ENCODE peak calls at places on chromosomes 7 and 10, in eight cellular contexts. One of them, this sample, is unnamed.

GRCh38 chr7:14687777-14688176 is 214.8 kb downstream of the DGKB start:
- ATAC-seq in aorta: no peak
- ATAC-seq in PC-3: no peak
- ATAC-seq in right cardiac atrium: no peak
- ATAC-seq in heart right ventricle: no peak
- ATAC-seq in right lobe of liver: peak
- ATAC-seq in CD8-positive, alpha-beta T cell: no peak
- ATAC-seq in HCT116: no peak
- ATAC-seq in this sample: no peak

GRCh38 chr10:129777687-129778086 is 186.4 kb downstream of the EBF3 start:
- ATAC-seq in aorta: no peak
- ATAC-seq in PC-3: no peak
- ATAC-seq in right cardiac atrium: no peak
- ATAC-seq in heart right ventricle: no peak
- ATAC-seq in right lobe of liver: no peak
- ATAC-seq in CD8-positive, alpha-beta T cell: no peak
- ATAC-seq in HCT116: no peak
- ATAC-seq in this sample: peak

GRCh38 chr10:128539784-128540759 is 413.8 kb upstream of the MKI67 start:
- ATAC-seq in aorta: no peak
- ATAC-seq in PC-3: no peak
- ATAC-seq in right cardiac atrium: peak
- ATAC-seq in heart right ventricle: peak
- ATAC-seq in right lobe of liver: no peak
- ATAC-seq in CD8-positive, alpha-beta T cell: no peak
- ATAC-seq in HCT116: no peak
- ATAC-seq in this sample: no peak

GRCh38 chr7:99473315-99473596 is 566 bp downstream of the ZNF789 start:
- ATAC-seq in aorta: no peak
- ATAC-seq in PC-3: peak
- ATAC-seq in right cardiac atrium: no peak
- ATAC-seq in heart right ventricle: no peak
- ATAC-seq in right lobe of liver: no peak
- ATAC-seq in CD8-positive, alpha-beta T cell: no peak
- ATAC-seq in HCT116: peak
- ATAC-seq in this sample: no peak

GRCh38 chr10:31936933-31937332 is 8.3 kb upstream of the ARHGAP12 start:
- ATAC-seq in aorta: no peak
- ATAC-seq in PC-3: peak
- ATAC-seq in right cardiac atrium: no peak
- ATAC-seq in heart right ventricle: no peak
- ATAC-seq in right lobe of liver: no peak
- ATAC-seq in CD8-positive, alpha-beta T cell: no peak
- ATAC-seq in HCT116: no peak
- ATAC-seq in this sample: no peak

GRCh38 chr7:73971701-73972341 is 56.2 kb upstream of the ELN start:
- ATAC-seq in aorta: no peak
- ATAC-seq in PC-3: peak
- ATAC-seq in right cardiac atrium: no peak
- ATAC-seq in heart right ventricle: no peak
- ATAC-seq in right lobe of liver: no peak
- ATAC-seq in CD8-positive, alpha-beta T cell: no peak
- ATAC-seq in HCT116: peak
- ATAC-seq in this sample: no peak

GRCh38 chr10:132929953-132930640 is 12.3 kb downstream of the CFAP46 start:
- ATAC-seq in aorta: no peak
- ATAC-seq in PC-3: no peak
- ATAC-seq in right cardiac atrium: no peak
- ATAC-seq in heart right ventricle: no peak
- ATAC-seq in right lobe of liver: peak
- ATAC-seq in CD8-positive, alpha-beta T cell: no peak
- ATAC-seq in HCT116: no peak
- ATAC-seq in this sample: no peak

GRCh38 chr10:35459449-35459847 is 123.1 kb downstream of the CCNY start:
- ATAC-seq in aorta: no peak
- ATAC-seq in PC-3: no peak
- ATAC-seq in right cardiac atrium: no peak
- ATAC-seq in heart right ventricle: no peak
- ATAC-seq in right lobe of liver: no peak
- ATAC-seq in CD8-positive, alpha-beta T cell: peak
- ATAC-seq in HCT116: no peak
- ATAC-seq in this sample: no peak

GRCh38 chr10:33681580-33681979 is 347.1 kb upstream of the NRP1 start:
- ATAC-seq in aorta: no peak
- ATAC-seq in PC-3: no peak
- ATAC-seq in right cardiac atrium: no peak
- ATAC-seq in heart right ventricle: no peak
- ATAC-seq in right lobe of liver: peak
- ATAC-seq in CD8-positive, alpha-beta T cell: no peak
- ATAC-seq in HCT116: no peak
- ATAC-seq in this sample: no peak

GRCh38 chr7:106623846-106624245 is 37.1 kb downstream of the CCDC71L start:
- ATAC-seq in aorta: no peak
- ATAC-seq in PC-3: peak
- ATAC-seq in right cardiac atrium: no peak
- ATAC-seq in heart right ventricle: no peak
- ATAC-seq in right lobe of liver: no peak
- ATAC-seq in CD8-positive, alpha-beta T cell: no peak
- ATAC-seq in HCT116: no peak
- ATAC-seq in this sample: no peak

GRCh38 chr7:17882685-17883084 is 57.6 kb downstream of the SNX13 start:
- ATAC-seq in aorta: no peak
- ATAC-seq in PC-3: no peak
- ATAC-seq in right cardiac atrium: no peak
- ATAC-seq in heart right ventricle: no peak
- ATAC-seq in right lobe of liver: no peak
- ATAC-seq in CD8-positive, alpha-beta T cell: no peak
- ATAC-seq in HCT116: no peak
- ATAC-seq in this sample: no peak

GRCh38 chr7:113015038-113015645 is 71.5 kb downstream of the GPR85 start:
- ATAC-seq in aorta: no peak
- ATAC-seq in PC-3: peak
- ATAC-seq in right cardiac atrium: no peak
- ATAC-seq in heart right ventricle: no peak
- ATAC-seq in right lobe of liver: no peak
- ATAC-seq in CD8-positive, alpha-beta T cell: no peak
- ATAC-seq in HCT116: peak
- ATAC-seq in this sample: no peak

DNA sequence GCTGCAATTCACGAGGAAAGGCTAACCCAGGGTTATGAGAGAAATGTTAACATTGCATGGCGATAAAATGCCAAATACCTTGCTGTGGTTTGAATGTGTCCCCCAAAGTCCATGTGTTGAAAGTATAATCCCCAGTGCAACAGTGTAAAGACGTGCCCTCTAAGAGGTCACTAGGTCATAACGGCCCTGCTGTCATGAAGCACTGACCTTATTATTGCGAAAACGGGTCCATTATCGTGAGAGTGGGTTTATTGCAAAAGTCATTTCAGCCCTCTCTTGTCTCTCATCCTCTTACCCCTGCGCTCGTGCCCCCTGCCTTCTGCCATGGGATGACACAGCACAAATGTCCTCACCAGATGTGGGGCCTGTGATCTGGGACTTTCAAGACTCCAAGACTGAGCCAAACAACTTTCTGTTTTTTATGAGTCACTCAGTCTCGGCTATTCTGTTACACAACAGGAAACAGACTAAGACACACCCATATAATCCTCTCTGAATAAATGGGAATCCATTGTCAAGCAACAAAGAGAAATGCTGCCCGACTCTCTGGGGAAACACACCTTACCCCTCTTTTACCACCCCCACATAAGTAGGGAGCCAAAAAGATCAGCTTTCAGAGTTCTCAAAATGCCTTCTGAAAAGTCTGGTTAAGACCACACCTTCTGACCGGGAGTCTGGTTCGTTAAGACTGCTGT is 73.1 kb upstream of the UCN3 start:
- ATAC-seq in aorta: peak
- ATAC-seq in PC-3: peak
- ATAC-seq in right cardiac atrium: peak
- ATAC-seq in heart right ventricle: peak
- ATAC-seq in right lobe of liver: peak
- ATAC-seq in CD8-positive, alpha-beta T cell: peak
- ATAC-seq in HCT116: peak
- ATAC-seq in this sample: peak
- H3K27ac ChIP-seq in aorta: no peak
- H3K27ac ChIP-seq in PC-3: peak
- H3K27ac ChIP-seq in right cardiac atrium: peak
- H3K27ac ChIP-seq in heart right ventricle: peak
- H3K27ac ChIP-seq in right lobe of liver: peak
- H3K27ac ChIP-seq in CD8-positive, alpha-beta T cell: peak
- H3K27ac ChIP-seq in HCT116: peak
- H3K27ac ChIP-seq in this sample: peak

DNA sequence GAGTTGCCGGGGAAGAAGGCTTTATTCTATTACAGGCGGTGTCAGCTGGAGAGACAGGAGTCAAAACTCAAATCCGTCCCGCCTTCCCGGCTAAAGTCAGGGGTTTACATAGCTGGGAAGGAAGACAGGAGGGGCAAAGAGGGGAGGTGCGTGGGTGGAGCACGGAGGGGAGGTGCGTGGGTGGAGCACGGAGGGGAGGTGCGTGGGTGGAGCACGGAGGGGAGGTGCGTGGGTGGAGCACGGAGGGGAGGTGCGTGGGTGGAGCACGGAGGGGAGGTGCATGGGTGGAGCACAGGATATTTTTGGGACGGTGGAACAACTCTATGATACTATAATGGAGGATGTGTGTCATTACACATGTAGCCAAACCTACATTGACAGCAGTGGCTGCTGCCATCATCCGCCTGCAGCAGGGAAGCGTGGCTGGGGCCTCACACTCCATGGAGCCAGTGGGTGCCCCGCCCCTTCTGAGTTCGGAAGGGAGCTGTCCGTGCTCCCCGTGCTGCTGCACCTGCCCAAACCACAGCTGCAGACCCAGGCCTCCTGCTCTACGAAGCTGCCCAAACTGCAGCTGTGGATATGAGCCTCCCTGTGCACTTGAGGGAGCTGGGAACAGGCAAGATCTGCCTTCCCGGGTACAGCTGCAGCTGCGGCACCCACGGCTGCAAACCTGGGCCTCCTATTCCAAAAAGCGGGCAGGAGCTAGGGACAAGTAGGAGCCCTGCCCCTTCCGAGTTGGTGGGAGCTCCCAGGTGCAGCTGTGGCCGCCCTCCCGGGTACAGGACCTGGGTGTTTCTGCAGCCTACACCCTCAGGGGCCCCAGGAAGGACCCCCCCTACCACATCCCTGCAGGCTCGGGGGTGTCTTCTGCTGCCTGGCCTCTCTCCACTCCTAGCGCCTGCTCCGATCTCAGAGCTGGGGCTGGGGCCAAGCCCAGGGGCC is 119.4 kb downstream of the DYNC2I1 start:
- ATAC-seq in aorta: no peak
- ATAC-seq in PC-3: peak
- ATAC-seq in right cardiac atrium: no peak
- ATAC-seq in heart right ventricle: peak
- ATAC-seq in right lobe of liver: no peak
- ATAC-seq in CD8-positive, alpha-beta T cell: no peak
- ATAC-seq in HCT116: peak
- ATAC-seq in this sample: no peak
- H3K27ac ChIP-seq in aorta: no peak
- H3K27ac ChIP-seq in PC-3: no peak
- H3K27ac ChIP-seq in right cardiac atrium: no peak
- H3K27ac ChIP-seq in heart right ventricle: no peak
- H3K27ac ChIP-seq in right lobe of liver: no peak
- H3K27ac ChIP-seq in CD8-positive, alpha-beta T cell: no peak
- H3K27ac ChIP-seq in HCT116: no peak
- H3K27ac ChIP-seq in this sample: no peak

GRCh38 chr10:102669206-102670064 is 25.2 kb downstream of the TRIM8 start:
- ATAC-seq in aorta: peak
- ATAC-seq in PC-3: peak
- ATAC-seq in right cardiac atrium: peak
- ATAC-seq in heart right ventricle: peak
- ATAC-seq in right lobe of liver: no peak
- ATAC-seq in CD8-positive, alpha-beta T cell: no peak
- ATAC-seq in HCT116: peak
- ATAC-seq in this sample: peak
- H3K27ac ChIP-seq in aorta: no peak
- H3K27ac ChIP-seq in PC-3: peak
- H3K27ac ChIP-seq in right cardiac atrium: peak
- H3K27ac ChIP-seq in heart right ventricle: peak
- H3K27ac ChIP-seq in right lobe of liver: no peak
- H3K27ac ChIP-seq in CD8-positive, alpha-beta T cell: no peak
- H3K27ac ChIP-seq in HCT116: peak
- H3K27ac ChIP-seq in this sample: no peak

GRCh38 chr7:30922596-30922995 is 10.9 kb downstream of the AQP1 start:
- ATAC-seq in aorta: no peak
- ATAC-seq in PC-3: no peak
- ATAC-seq in right cardiac atrium: no peak
- ATAC-seq in heart right ventricle: no peak
- ATAC-seq in right lobe of liver: no peak
- ATAC-seq in CD8-positive, alpha-beta T cell: no peak
- ATAC-seq in HCT116: no peak
- ATAC-seq in this sample: no peak

GRCh38 chr7:30921540-30921930 is 9.9 kb downstream of the AQP1 start:
- ATAC-seq in aorta: no peak
- ATAC-seq in PC-3: no peak
- ATAC-seq in right cardiac atrium: no peak
- ATAC-seq in heart right ventricle: peak
- ATAC-seq in right lobe of liver: no peak
- ATAC-seq in CD8-positive, alpha-beta T cell: no peak
- ATAC-seq in HCT116: peak
- ATAC-seq in this sample: no peak

GRCh38 chr7:30920584-30921539 is 9.2 kb downstream of the AQP1 start:
- ATAC-seq in aorta: peak
- ATAC-seq in PC-3: peak
- ATAC-seq in right cardiac atrium: peak
- ATAC-seq in heart right ventricle: peak
- ATAC-seq in right lobe of liver: no peak
- ATAC-seq in CD8-positive, alpha-beta T cell: no peak
- ATAC-seq in HCT116: peak
- ATAC-seq in this sample: peak

GRCh38 chr7:30923009-30923773 is 11.5 kb downstream of the AQP1 start:
- ATAC-seq in aorta: no peak
- ATAC-seq in PC-3: no peak
- ATAC-seq in right cardiac atrium: no peak
- ATAC-seq in heart right ventricle: no peak
- ATAC-seq in right lobe of liver: no peak
- ATAC-seq in CD8-positive, alpha-beta T cell: no peak
- ATAC-seq in HCT116: no peak
- ATAC-seq in this sample: no peak

GRCh38 chr7:30921951-30922401 is 10.3 kb downstream of the AQP1 start:
- ATAC-seq in aorta: no peak
- ATAC-seq in PC-3: no peak
- ATAC-seq in right cardiac atrium: peak
- ATAC-seq in heart right ventricle: no peak
- ATAC-seq in right lobe of liver: no peak
- ATAC-seq in CD8-positive, alpha-beta T cell: no peak
- ATAC-seq in HCT116: no peak
- ATAC-seq in this sample: no peak
- H3K27ac ChIP-seq in aorta: peak
- H3K27ac ChIP-seq in PC-3: no peak
- H3K27ac ChIP-seq in right cardiac atrium: peak
- H3K27ac ChIP-seq in heart right ventricle: peak
- H3K27ac ChIP-seq in right lobe of liver: no peak
- H3K27ac ChIP-seq in CD8-positive, alpha-beta T cell: no peak
- H3K27ac ChIP-seq in HCT116: no peak
- H3K27ac ChIP-seq in this sample: peak

GRCh38 chr7:65002972-65003585 is 3.4 kb downstream of the ERV3-1 start:
- ATAC-seq in aorta: no peak
- ATAC-seq in PC-3: no peak
- ATAC-seq in right cardiac atrium: no peak
- ATAC-seq in heart right ventricle: no peak
- ATAC-seq in right lobe of liver: no peak
- ATAC-seq in CD8-positive, alpha-beta T cell: no peak
- ATAC-seq in HCT116: no peak
- ATAC-seq in this sample: no peak
- H3K27ac ChIP-seq in aorta: no peak
- H3K27ac ChIP-seq in PC-3: no peak
- H3K27ac ChIP-seq in right cardiac atrium: no peak
- H3K27ac ChIP-seq in heart right ventricle: no peak
- H3K27ac ChIP-seq in right lobe of liver: no peak
- H3K27ac ChIP-seq in CD8-positive, alpha-beta T cell: no peak
- H3K27ac ChIP-seq in HCT116: no peak
- H3K27ac ChIP-seq in this sample: no peak

This sample was measured in gastroesophageal sphincter.